ENCODE peak calls at places on chromosomes 6 and 20, in five cellular contexts. M is iris pigment epithelial cell, L is psoas muscle, W is NCI-H2081, T is memory B cell. R is an unnamed sample.
A peak's percentile ranks its signal among the peaks of the same experiment; 100 is the strongest.

GRCh38 chr6:105794263-105794662 is 291.9 kb upstream of the PRDM1 start:
- DNase-seq in M (no peak), L (peak; percentile 70), W (no peak), T (no peak), R (no peak)

GRCh38 chr6:16322666-16323312 is 84.4 kb downstream of the GMPR start:
- DNase-seq in M (peak; percentile 86), L (peak; percentile 70), W (peak; percentile 75), T (peak; percentile 26), R (peak; percentile 57)

GRCh38 chr6:83474309-83474708 is 38.0 kb upstream of the PRSS35 start:
- DNase-seq in M (peak; percentile 18), L (no peak), W (peak; percentile 26), T (no peak), R (no peak)

GRCh38 chr6:148779142-148779562 is 32.3 kb downstream of the UST start:
- DNase-seq in M (peak; percentile 41), L (no peak), W (no peak), T (no peak), R (no peak)

GRCh38 chr6:128070406-128070805 is 169.5 kb upstream of the THEMIS start:
- DNase-seq in M (peak; percentile 81), L (no peak), W (no peak), T (no peak), R (no peak)

GRCh38 chr6:48084201-48084600 is 26.8 kb downstream of the PTCHD4 start:
- DNase-seq in M (peak; percentile 16), L (no peak), W (no peak), T (no peak), R (no peak)

GRCh38 chr6:45586216-45587171 is 208.8 kb upstream of the SUPT3H start:
- DNase-seq in M (no peak), L (no peak), W (no peak), T (no peak), R (no peak)

GRCh38 chr20:50758469-50758868 is 27.1 kb downstream of the PARD6B start:
- DNase-seq in M (no peak), L (no peak), W (no peak), T (no peak), R (no peak)

GRCh38 chr6:22147983-22148797 is 148.6 kb downstream of the PRL start:
- DNase-seq in M (peak; percentile 89), L (no peak), W (peak; percentile 88), T (no peak), R (no peak)

GRCh38 chr6:144449218-144449617 is 164.1 kb downstream of the UTRN start:
- DNase-seq in M (no peak), L (no peak), W (no peak), T (no peak), R (no peak)

GRCh38 chr20:23136893-23137745 is 51.0 kb upstream of the CD93 start:
- DNase-seq in M (no peak), L (peak; percentile 89), W (no peak), T (no peak), R (no peak)

GRCh38 chr20:732727-733126 is 35.6 kb downstream of the SLC52A3 start:
- DNase-seq in M (no peak), L (no peak), W (no peak), T (no peak), R (no peak)

GRCh38 chr6:163892814-163893561 is 478.5 kb downstream of the QKI start:
- DNase-seq in M (no peak), L (no peak), W (no peak), T (no peak), R (no peak)

GRCh38 chr20:59808729-59809381 is 124.6 kb downstream of the SYCP2 start:
- DNase-seq in M (no peak), L (no peak), W (no peak), T (no peak), R (no peak)

GRCh38 chr20:20731945-20732296 is 19.5 kb upstream of the RALGAPA2 start:
- DNase-seq in M (peak; percentile 33), L (no peak), W (no peak), T (no peak), R (no peak)

GRCh38 chr6:18262812-18263560 is 1.3 kb downstream of the DEK start:
- DNase-seq in M (peak; percentile 28), L (no peak), W (peak; percentile 43), T (no peak), R (peak; percentile 24)

GRCh38 chr6:72975346-72975745 is 249.9 kb downstream of the KHDC1L start:
- DNase-seq in M (no peak), L (no peak), W (no peak), T (no peak), R (no peak)

GRCh38 chr6:165742047-165742446 is 79.0 kb upstream of the PDE10A start:
- DNase-seq in M (no peak), L (no peak), W (no peak), T (no peak), R (no peak)

GRCh38 chr6:36839819-36840379 is 655 bp upstream of the CPNE5 start:
- DNase-seq in M (no peak), L (peak; percentile 56), W (peak; percentile 43), T (peak; percentile 54), R (peak; percentile 38)

GRCh38 chr20:55615818-55616217 is 389.5 kb downstream of the CBLN4 start:
- DNase-seq in M (no peak), L (no peak), W (no peak), T (no peak), R (no peak)

GRCh38 chr6:23498013-23498412 is 628.0 kb upstream of the NRSN1 start:
- DNase-seq in M (peak; percentile 45), L (no peak), W (no peak), T (no peak), R (no peak)

GRCh38 chr6:32290886-32291450 is 67.1 kb upstream of the NOTCH4 start:
- DNase-seq in M (no peak), L (no peak), W (no peak), T (no peak), R (no peak)

GRCh38 chr20:62418709-62419487 is 8.4 kb downstream of the RBBP8NL start:
- DNase-seq in M (no peak), L (no peak), W (no peak), T (no peak), R (no peak)

GRCh38 chr6:106513813-106514212 is 115.5 kb downstream of the RTN4IP1 start:
- DNase-seq in M (no peak), L (no peak), W (no peak), T (no peak), R (peak; percentile 39)

GRCh38 chr6:91786474-91787184 is 1199.8 kb upstream of the MAP3K7 start:
- DNase-seq in M (no peak), L (no peak), W (no peak), T (no peak), R (no peak)

GRCh38 chr6:167952512-167952859 is 45.0 kb upstream of the KIF25 start:
- DNase-seq in M (no peak), L (no peak), W (no peak), T (no peak), R (no peak)

GRCh38 chr6:150478651-150479498 is 110.1 kb downstream of the IYD start:
- DNase-seq in M (no peak), L (no peak), W (no peak), T (no peak), R (no peak)

GRCh38 chr6:80143312-80143960 is 37.0 kb downstream of the BCKDHB start:
- DNase-seq in M (peak; percentile 84), L (peak; percentile 30), W (no peak), T (no peak), R (no peak)

GRCh38 chr6:43669050-43669921 is 18.3 kb downstream of the MRPS18A start:
- DNase-seq in M (no peak), L (peak; percentile 82), W (no peak), T (no peak), R (no peak)

GRCh38 chr6:85641522-85641915 is 1.2 kb downstream of the SYNCRIP start:
- DNase-seq in M (peak; percentile 6), L (no peak), W (no peak), T (no peak), R (no peak)

GRCh38 chr6:14841901-14842421 is 403.9 kb upstream of the JARID2 start:
- DNase-seq in M (peak; percentile 98), L (peak; percentile 75), W (no peak), T (no peak), R (no peak)

GRCh38 chr6:130467146-130467545 is 101.3 kb downstream of the TMEM200A start:
- DNase-seq in M (no peak), L (no peak), W (no peak), T (no peak), R (no peak)

GRCh38 chr6:5968817-5969726 is 37.7 kb downstream of the NRN1 start:
- DNase-seq in M (peak; percentile 3), L (peak; percentile 51), W (no peak), T (no peak), R (no peak)

GRCh38 chr6:64580346-64580745 is 944.7 kb downstream of the PHF3 start:
- DNase-seq in M (peak; percentile 72), L (no peak), W (no peak), T (no peak), R (no peak)

GRCh38 chr6:137218473-137218916 is 690 bp downstream of the IFNGR1 start:
- DNase-seq in M (peak; percentile 55), L (peak; percentile 37), W (peak; percentile 7), T (peak; percentile 34), R (peak; percentile 65)

GRCh38 chr6:166567107-166567506 is 19.4 kb downstream of the RAMACL start:
- DNase-seq in M (peak; percentile 99), L (peak; percentile 58), W (no peak), T (no peak), R (no peak)

R was measured in naive B cell.